ENCODE peak calls at places on chromosomes 7 and 10, in seven cellular contexts. W is fibroblast of lung, L is COR-L47, M is choroid plexus epithelial cell, D is kidney glomerular epithelial cell, V is substantia nigra, H is NCI-H460. K is an unnamed sample.

GRCh38 chr10:125231116-125231812 is 70.9 kb upstream of the CTBP2 start:
- DNase-seq in M (peak; percentile 96), L (no peak), W (peak; percentile 98), H (peak; percentile 90), V (no peak), D (peak; percentile 94), K (peak; percentile 92)

GRCh38 chr7:24851791-24852190 is 94.5 kb upstream of the GSDME start:
- DNase-seq in W (peak; percentile 45), D (peak; percentile 12), V (no peak), M (peak; percentile 58), L (no peak), H (no peak), K (peak; percentile 17)

GRCh38 chr10:71600856-71601255 is 118.7 kb downstream of the C10orf105 start:
- DNase-seq in L (no peak), V (no peak), W (peak; percentile 87), H (no peak), D (no peak), M (peak; percentile 92), K (peak; percentile 76)

GRCh38 chr10:32207544-32207943 is 139.4 kb downstream of the EPC1 start:
- DNase-seq in V (no peak), D (peak; percentile 4), W (peak; percentile 33), L (peak; percentile 13), H (peak; percentile 30), M (peak; percentile 66), K (peak; percentile 63)

GRCh38 chr10:15168296-15168780 is at the start of gene NMT2:
- DNase-seq in M (no peak), L (peak; percentile 80), H (no peak), V (no peak), W (peak; percentile 78), D (peak; percentile 75), K (no peak)

GRCh38 chr10:70886921-70887665 is 1.3 kb downstream of the PCBD1 start:
- DNase-seq in W (no peak), H (no peak), D (peak; percentile 7), L (no peak), M (no peak), V (no peak), K (no peak)

GRCh38 chr7:105521027-105521730 is 892 bp downstream of the PUS7 start:
- DNase-seq in W (peak; percentile 66), V (no peak), L (peak; percentile 62), H (peak; percentile 45), D (peak; percentile 18), M (peak; percentile 59), K (peak; percentile 59)

GRCh38 chr7:103391976-103392375 is 44.5 kb downstream of the PSMC2 start:
- DNase-seq in V (no peak), W (peak; percentile 3), D (no peak), L (no peak), H (no peak), M (peak; percentile 2), K (no peak)

GRCh38 chr7:108147031-108147563 is 16.9 kb upstream of the LAMB4 start:
- DNase-seq in M (no peak), W (no peak), V (no peak), D (no peak), L (peak; percentile 89), H (no peak), K (no peak)

GRCh38 chr10:100838986-100839385 is 73.8 kb upstream of the SLF2 start:
- DNase-seq in M (no peak), L (no peak), V (no peak), H (no peak), D (no peak), W (no peak), K (no peak)

GRCh38 chr7:47571355-47572100 is 10.4 kb downstream of the TNS3 start:
- DNase-seq in D (peak; percentile 83), W (peak; percentile 97), V (no peak), M (peak; percentile 69), L (peak; percentile 68), H (no peak), K (peak; percentile 96)

GRCh38 chr7:43085992-43086391 is 26.5 kb upstream of the HECW1 start:
- DNase-seq in D (no peak), V (no peak), H (no peak), W (no peak), M (no peak), L (no peak), K (no peak)

GRCh38 chr7:155353256-155353897 is 55.7 kb downstream of the INSIG1 start:
- DNase-seq in M (no peak), D (no peak), V (no peak), L (no peak), H (no peak), W (no peak), K (no peak)

GRCh38 chr7:140639366-140640053 is 1.1 kb downstream of the DENND2A start:
- DNase-seq in V (no peak), M (peak; percentile 85), L (no peak), W (peak; percentile 94), H (no peak), D (no peak), K (peak; percentile 75)

GRCh38 chr7:90626011-90626410 is 29.9 kb downstream of the CDK14 start:
- DNase-seq in H (no peak), D (peak; percentile 77), V (no peak), M (peak; percentile 77), W (peak; percentile 86), L (no peak), K (peak; percentile 71)

GRCh38 chr10:66649626-66650025 is 276.2 kb upstream of the LRRTM3 start:
- DNase-seq in M (no peak), L (no peak), V (no peak), D (no peak), H (no peak), W (no peak), K (no peak)

GRCh38 chr10:119281581-119282071 is 74.3 kb downstream of the GRK5 start:
- DNase-seq in H (no peak), W (peak; percentile 32), V (no peak), D (no peak), L (peak; percentile 52), M (peak; percentile 28), K (peak; percentile 28)

GRCh38 chr7:148991536-148991935 is 36.8 kb downstream of the PDIA4 start:
- DNase-seq in M (no peak), D (no peak), H (no peak), V (no peak), L (no peak), W (no peak), K (no peak)

GRCh38 chr10:9684186-9684585 is 1333.5 kb upstream of the CELF2 start:
- DNase-seq in H (no peak), D (no peak), V (no peak), L (no peak), M (no peak), W (no peak), K (no peak)